ENCODE peak calls at places on chromosomes 12 and 14, in five cellular contexts. One of them, this sample, is unnamed.

GRCh38 chr14:76955575-76956252 is 72.8 kb downstream of the IRF2BPL start:
- DNase-seq in fibroblast of mammary gland: peak; percentile 69
- DNase-seq in AG04450: no peak
- DNase-seq in endothelial cell: no peak
- DNase-seq in SJSA1: peak; percentile 74
- DNase-seq in this sample: peak; percentile 58

GRCh38 chr14:106378191-106378590 is 851.8 kb downstream of the TMEM121 start:
- DNase-seq in fibroblast of mammary gland: no peak
- DNase-seq in AG04450: no peak
- DNase-seq in endothelial cell: no peak
- DNase-seq in SJSA1: no peak
- DNase-seq in this sample: no peak

GRCh38 chr12:123070267-123071081 is 80.4 kb downstream of the PITPNM2 start:
- DNase-seq in fibroblast of mammary gland: no peak
- DNase-seq in AG04450: no peak
- DNase-seq in endothelial cell: no peak
- DNase-seq in SJSA1: no peak
- DNase-seq in this sample: no peak

GRCh38 chr12:6193853-6194815 is 6.1 kb upstream of the CD9 start:
- DNase-seq in fibroblast of mammary gland: no peak
- DNase-seq in AG04450: no peak
- DNase-seq in endothelial cell: no peak
- DNase-seq in SJSA1: no peak
- DNase-seq in this sample: peak; percentile 73

GRCh38 chr14:58584383-58584782 is 53.4 kb upstream of the DACT1 start:
- DNase-seq in fibroblast of mammary gland: no peak
- DNase-seq in AG04450: peak; percentile 47
- DNase-seq in endothelial cell: no peak
- DNase-seq in SJSA1: no peak
- DNase-seq in this sample: peak; percentile 30

GRCh38 chr14:104090071-104090748 is 4.7 kb downstream of the ASPG start:
- DNase-seq in fibroblast of mammary gland: peak; percentile 6
- DNase-seq in AG04450: no peak
- DNase-seq in endothelial cell: no peak
- DNase-seq in SJSA1: no peak
- DNase-seq in this sample: peak; percentile 5

GRCh38 chr14:72830786-72831583 is 62.9 kb downstream of the DPF3 start:
- DNase-seq in fibroblast of mammary gland: no peak
- DNase-seq in AG04450: no peak
- DNase-seq in endothelial cell: no peak
- DNase-seq in SJSA1: no peak
- DNase-seq in this sample: no peak

GRCh38 chr14:105474478-105475268 is at the start of gene CRIP2:
- DNase-seq in fibroblast of mammary gland: no peak
- DNase-seq in AG04450: no peak
- DNase-seq in endothelial cell: peak; percentile 68
- DNase-seq in SJSA1: no peak
- DNase-seq in this sample: no peak

GRCh38 chr14:89185919-89186849 is 230.8 kb downstream of the FOXN3 start:
- DNase-seq in fibroblast of mammary gland: peak; percentile 88
- DNase-seq in AG04450: peak; percentile 41
- DNase-seq in endothelial cell: no peak
- DNase-seq in SJSA1: peak; percentile 58
- DNase-seq in this sample: peak; percentile 98

GRCh38 chr12:119659289-119659897 is 8.5 kb upstream of the PRKAB1 start:
- DNase-seq in fibroblast of mammary gland: peak; percentile 35
- DNase-seq in AG04450: no peak
- DNase-seq in endothelial cell: peak; percentile 35
- DNase-seq in SJSA1: no peak
- DNase-seq in this sample: no peak

GRCh38 chr12:115817399-115817798 is 460.1 kb downstream of the MED13L start:
- DNase-seq in fibroblast of mammary gland: no peak
- DNase-seq in AG04450: no peak
- DNase-seq in endothelial cell: no peak
- DNase-seq in SJSA1: no peak
- DNase-seq in this sample: no peak

GRCh38 chr14:93962701-93963601 is 13.4 kb downstream of the ASB2 start:
- DNase-seq in fibroblast of mammary gland: peak; percentile 28
- DNase-seq in AG04450: no peak
- DNase-seq in endothelial cell: no peak
- DNase-seq in SJSA1: no peak
- DNase-seq in this sample: no peak

GRCh38 chr14:77407158-77407557 is 16.2 kb downstream of the NOXRED1 start:
- DNase-seq in fibroblast of mammary gland: no peak
- DNase-seq in AG04450: no peak
- DNase-seq in endothelial cell: no peak
- DNase-seq in SJSA1: no peak
- DNase-seq in this sample: peak; percentile 86

GRCh38 chr12:16530268-16530865 is 75.6 kb downstream of the LMO3 start:
- DNase-seq in fibroblast of mammary gland: no peak
- DNase-seq in AG04450: no peak
- DNase-seq in endothelial cell: no peak
- DNase-seq in SJSA1: no peak
- DNase-seq in this sample: no peak

GRCh38 chr14:101839236-101839635 is 77.7 kb downstream of the PPP2R5C start:
- DNase-seq in fibroblast of mammary gland: no peak
- DNase-seq in AG04450: no peak
- DNase-seq in endothelial cell: no peak
- DNase-seq in SJSA1: no peak
- DNase-seq in this sample: no peak

GRCh38 chr14:99316281-99317163 is 44.5 kb upstream of the BCL11B start:
- DNase-seq in fibroblast of mammary gland: no peak
- DNase-seq in AG04450: no peak
- DNase-seq in endothelial cell: no peak
- DNase-seq in SJSA1: no peak
- DNase-seq in this sample: no peak